ENCODE peak calls at places on chromosomes 16 and 17, in four cellular contexts. Z, F, U and M are unnamed samples.

GRCh38 chr16:61891460-61891859 is 144.8 kb downstream of the CDH8 start:
- DNase-seq in F (no peak), Z (no peak), U (no peak), M (no peak)

GRCh38 chr16:51134876-51135275 is 16.2 kb downstream of the SALL1 start:
- DNase-seq in Z (no peak), F (no peak), U (no peak), M (peak; percentile 32)

GRCh38 chr16:72092832-72093447 is 480 bp downstream of the TXNL4B start:
- DNase-seq in U (no peak), F (peak; percentile 68), Z (no peak), M (peak; percentile 70)

GRCh38 chr17:71200597-71200996 is 920.2 kb upstream of the SOX9 start:
- DNase-seq in F (no peak), U (no peak), Z (no peak), M (no peak)

GRCh38 chr17:35160354-35161201 is 13.0 kb downstream of the UNC45B start:
- DNase-seq in U (no peak), Z (no peak), F (no peak), M (no peak)

GRCh38 chr17:61475726-61476125 is 23.5 kb downstream of the TBX4 start:
- DNase-seq in Z (peak; percentile 19), U (no peak), F (peak; percentile 77), M (no peak)

GRCh38 chr16:48556210-48556912 is 53.6 kb downstream of the N4BP1 start:
- DNase-seq in U (no peak), F (no peak), Z (no peak), M (no peak)

GRCh38 chr17:47789611-47790520 is 31.7 kb downstream of the OSBPL7 start:
- DNase-seq in U (peak; percentile 31), Z (peak; percentile 84), F (peak; percentile 38), M (peak; percentile 65)

GRCh38 chr16:23244122-23244521 is 58.0 kb upstream of the SCNN1B start:
- DNase-seq in Z (no peak), F (no peak), U (no peak), M (peak; percentile 7)

GRCh38 chr17:60390881-60391418 is 983 bp downstream of the USP32 start:
- DNase-seq in Z (no peak), F (peak; percentile 33), U (no peak), M (peak; percentile 45)

GRCh38 chr17:7217113-7217987 is 2.3 kb downstream of the DLG4 start:
- DNase-seq in U (no peak), Z (peak; percentile 75), F (peak; percentile 71), M (peak; percentile 88)

GRCh38 chr17:81199482-81199830 is 23.3 kb downstream of the CEP131 start:
- DNase-seq in F (no peak), U (no peak), Z (no peak), M (no peak)

GRCh38 chr17:10357768-10358167 is 15.0 kb downstream of the MYH13 start:
- DNase-seq in F (no peak), U (peak; percentile 19), Z (peak; percentile 82), M (peak; percentile 63)

GRCh38 chr16:56999409-57000270 is 10.3 kb downstream of the NLRC5 start:
- DNase-seq in Z (no peak), U (no peak), F (no peak), M (no peak)

GRCh38 chr16:83458612-83459011 is 349.2 kb upstream of the HSBP1 start:
- DNase-seq in U (no peak), Z (no peak), F (peak; percentile 80), M (no peak)

GRCh38 chr16:67873435-67874146 is 739 bp downstream of the EDC4 start:
- DNase-seq in F (peak; percentile 7), U (no peak), Z (no peak), M (no peak)

GRCh38 chr17:81865733-81866439 is 5.3 kb downstream of the ARHGDIA start:
- DNase-seq in F (no peak), Z (peak; percentile 36), U (no peak), M (no peak)

GRCh38 chr16:47927330-47927729 is 228.5 kb downstream of the ABCC12 start:
- DNase-seq in F (peak; percentile 52), Z (no peak), U (no peak), M (peak; percentile 20)

GRCh38 chr16:81283044-81283443 is 31.7 kb upstream of the GAN start:
- DNase-seq in F (no peak), U (no peak), Z (no peak), M (no peak)

GRCh38 chr16:71961066-71962039 is 38.8 kb downstream of the PKD1L3 start:
- DNase-seq in Z (peak; percentile 86), U (peak; percentile 69), F (peak; percentile 83), M (peak; percentile 89)

GRCh38 chr17:4266550-4266949 is 2.8 kb upstream of the ANKFY1 start:
- DNase-seq in Z (no peak), U (no peak), F (no peak), M (no peak)

GRCh38 chr16:14302399-14303181 is 231.5 kb downstream of the MRTFB start:
- DNase-seq in U (no peak), F (no peak), Z (peak; percentile 49), M (peak; percentile 68)

GRCh38 chr16:47719713-47720112 is 258.6 kb downstream of the PHKB start:
- DNase-seq in U (no peak), F (no peak), Z (no peak), M (no peak)

GRCh38 chr16:57185446-57185944 is 344 bp downstream of the PSME3IP1 start:
- DNase-seq in Z (no peak), U (no peak), F (peak; percentile 70), M (no peak)

GRCh38 chr17:59387351-59388069 is 56.1 kb downstream of the YPEL2 start:
- DNase-seq in U (no peak), F (no peak), Z (no peak), M (no peak)

GRCh38 chr17:36892112-36892838 is 45.0 kb upstream of the LHX1 start:
- DNase-seq in F (no peak), U (no peak), Z (no peak), M (peak; percentile 47)

GRCh38 chr16:78813917-78814316 is 714.5 kb downstream of the WWOX start:
- DNase-seq in Z (no peak), F (no peak), U (no peak), M (no peak)

DNA sequence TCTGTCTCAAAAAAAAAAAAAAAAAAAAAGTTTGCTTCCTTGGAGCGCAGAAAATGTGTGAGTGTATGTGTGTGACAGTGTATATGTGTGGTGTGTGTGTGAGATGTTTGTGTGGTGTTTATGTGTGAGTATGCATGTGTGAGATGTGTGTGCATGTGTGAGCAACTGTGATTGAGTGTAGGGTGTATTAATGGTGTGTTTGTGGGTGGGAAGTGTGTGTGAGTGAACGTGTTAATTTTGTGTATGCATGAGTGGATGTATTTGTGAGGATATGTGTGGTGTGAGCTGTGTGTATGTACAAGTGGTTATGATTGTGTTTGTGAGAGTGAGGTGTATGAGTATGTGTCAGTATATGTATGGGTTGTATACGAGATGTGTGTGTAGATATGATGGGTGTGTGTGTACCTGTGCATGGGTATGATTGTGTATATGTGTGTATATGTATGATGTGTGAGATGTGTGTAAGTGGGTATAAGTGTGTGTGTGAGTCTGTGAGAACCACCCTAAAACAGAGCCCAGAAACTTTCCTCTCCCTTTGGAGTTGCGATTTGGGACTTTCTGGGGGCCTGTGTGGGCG is 22.5 kb upstream of the ETV4 start:
- DNase-seq in U (no peak), F (no peak), Z (no peak), M (no peak)
- H3K23ac ChIP-seq in U (peak overlapping the region; percentile 93), F (no peak overlapping the region), Z (no peak overlapping the region), M (no peak overlapping the region)

DNA sequence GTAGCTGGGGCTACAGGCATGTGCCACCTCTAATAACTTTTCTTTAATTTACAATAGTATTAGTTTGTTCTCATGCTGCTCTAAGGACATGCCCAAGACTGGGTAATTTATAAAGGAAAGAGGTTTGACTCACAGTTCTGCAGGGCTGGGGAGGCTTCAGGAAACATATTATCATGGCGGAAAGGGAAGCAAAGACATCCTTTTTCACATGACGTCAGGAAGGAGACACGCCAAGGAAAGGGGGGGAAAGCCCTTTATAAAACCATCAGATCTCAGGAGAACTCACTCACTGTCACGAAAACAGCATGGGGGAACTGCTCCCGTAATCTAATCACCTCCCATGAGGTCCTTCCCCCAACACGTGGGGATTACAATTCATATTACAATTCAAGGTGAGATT is 18.3 kb downstream of the IL4R start:
- DNase-seq in F (no peak), U (no peak), Z (no peak), M (peak; percentile 32)
- H3K4me1 ChIP-seq in F (peaks cover 34% of the 10 kb centered on the region), U (peaks cover 8% of the 10 kb centered on the region), Z (no peaks in the 10 kb centered on the region), M (peaks cover 9% of the 10 kb centered on the region)

GRCh38 chr17:43332211-43332610 is 66.6 kb upstream of the ARL4D start:
- DNase-seq in Z (no peak), F (no peak), U (no peak), M (no peak)
- H3K56ac ChIP-seq in Z (no peak overlapping the region), F (no peak overlapping the region), U (no peak overlapping the region), M (no peak overlapping the region)

DNA sequence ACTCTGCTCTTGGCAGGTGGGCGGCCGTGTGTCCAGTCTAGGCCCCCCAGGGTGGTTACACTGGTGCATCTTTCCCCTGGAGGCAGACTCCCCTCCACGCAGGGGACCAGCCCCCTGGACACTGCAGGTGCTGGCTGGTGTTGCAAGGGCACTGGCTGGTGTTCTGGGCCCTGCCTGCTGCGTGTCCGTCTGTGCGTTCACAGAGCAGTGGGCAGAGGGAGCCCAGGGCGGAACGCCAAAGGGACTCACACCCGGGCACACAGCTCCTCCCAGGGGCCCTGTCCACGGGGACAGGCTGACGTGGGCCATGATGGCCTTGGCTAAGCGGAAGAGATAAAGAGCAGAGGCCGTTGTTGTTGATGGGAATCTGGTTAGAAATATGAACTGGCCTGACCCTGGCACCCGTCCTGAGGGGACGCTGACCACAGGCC is 27.3 kb downstream of the ACSF3 start:
- DNase-seq in Z (no peak), F (no peak), U (no peak), M (no peak)
- H3K23ac ChIP-seq in Z (no peak overlapping the region), F (no peak overlapping the region), U (no peak overlapping the region), M (no peak overlapping the region)

GRCh38 chr16:718922-719321 is 2.0 kb upstream of the ANTKMT start:
- DNase-seq in F (no peak), Z (no peak), U (no peak), M (no peak)
- H3K4me1 ChIP-seq in F (peaks cover 21% of the 10 kb centered on the region), Z (no peaks in the 10 kb centered on the region), U (peaks cover 25% of the 10 kb centered on the region), M (peaks cover 4% of the 10 kb centered on the region)